ENCODE peak calls at places on chromosomes 3 and 15, in ten cellular contexts. O, T, D, Z, H, V, P, A, C and X are unnamed samples.

GRCh38 chr3:195809796-195810454 is 1.8 kb downstream of the MUC4 start:
- DNase-seq in O (no peak), T (no peak), D (no peak), Z (no peak), H (no peak), V (no peak), P (no peak), A (no peak), C (no peak), X (no peak)

GRCh38 chr15:74172751-74173544 is 562 bp upstream of the ISLR start:
- DNase-seq in O (peak; percentile 43), T (no peak), D (no peak), Z (peak; percentile 90), H (no peak), V (peak; percentile 87), P (no peak), A (no peak), C (peak; percentile 47), X (peak; percentile 93)

GRCh38 chr3:183094711-183095110 is 4.6 kb downstream of the MCCC1 start:
- DNase-seq in O (no peak), T (no peak), D (no peak), Z (no peak), H (no peak), V (no peak), P (no peak), A (no peak), C (no peak), X (no peak)

GRCh38 chr3:126051234-126051633 is 32.7 kb downstream of the SLC41A3 start:
- DNase-seq in O (no peak), T (no peak), D (no peak), Z (no peak), H (no peak), V (no peak), P (no peak), A (no peak), C (no peak), X (no peak)

GRCh38 chr3:67415504-67415903 is 238.9 kb downstream of the SUCLG2 start:
- DNase-seq in O (no peak), T (no peak), D (no peak), Z (no peak), H (no peak), V (no peak), P (no peak), A (no peak), C (no peak), X (no peak)

GRCh38 chr3:44910693-44911092 is 36.3 kb downstream of the TGM4 start:
- DNase-seq in O (no peak), T (no peak), D (no peak), Z (no peak), H (no peak), V (no peak), P (no peak), A (no peak), C (no peak), X (no peak)

GRCh38 chr15:83066761-83067637 is at the start of gene BTBD1:
- DNase-seq in O (peak; percentile 87), T (peak; percentile 95), D (peak; percentile 60), Z (peak; percentile 98), H (peak; percentile 97), V (peak; percentile 89), P (peak; percentile 75), A (peak; percentile 69), C (peak; percentile 95), X (peak; percentile 96)

GRCh38 chr3:9550999-9551398 is 2.6 kb downstream of the LHFPL4 start:
- DNase-seq in O (peak; percentile 25), T (no peak), D (no peak), Z (no peak), H (no peak), V (no peak), P (no peak), A (no peak), C (no peak), X (no peak)

GRCh38 chr3:157261000-157261399 is 101.1 kb upstream of the CCNL1 start:
- DNase-seq in O (no peak), T (no peak), D (no peak), Z (peak; percentile 82), H (no peak), V (no peak), P (no peak), A (no peak), C (no peak), X (no peak)

GRCh38 chr3:56800373-56801150 is 1.2 kb downstream of the ARHGEF3 start:
- DNase-seq in O (no peak), T (no peak), D (no peak), Z (no peak), H (no peak), V (no peak), P (peak; percentile 70), A (no peak), C (no peak), X (no peak)

GRCh38 chr3:161042023-161042501 is 63.1 kb downstream of the B3GALNT1 start:
- DNase-seq in O (no peak), T (no peak), D (no peak), Z (no peak), H (no peak), V (no peak), P (no peak), A (no peak), C (no peak), X (no peak)

GRCh38 chr3:50675179-50676030 is 678 bp downstream of the DOCK3 start:
- DNase-seq in O (peak; percentile 80), T (no peak), D (no peak), Z (no peak), H (peak; percentile 78), V (no peak), P (peak; percentile 20), A (peak; percentile 56), C (peak; percentile 52), X (no peak)

GRCh38 chr3:168186293-168186983 is 90.7 kb upstream of the GOLIM4 start:
- DNase-seq in O (no peak), T (no peak), D (no peak), Z (no peak), H (no peak), V (no peak), P (no peak), A (no peak), C (no peak), X (no peak)

GRCh38 chr15:48437178-48437577 is 105.9 kb downstream of the DUT start:
- DNase-seq in O (no peak), T (no peak), D (no peak), Z (peak; percentile 61), H (no peak), V (no peak), P (no peak), A (no peak), C (no peak), X (no peak)
- H3K27ac ChIP-seq in O (no peak overlapping the region), T (no peak overlapping the region), D (no peak overlapping the region), Z (no peak overlapping the region), H (no peak overlapping the region), V (no peak overlapping the region), P (no peak overlapping the region), A (no peak overlapping the region), C (no peak overlapping the region), X (no peak overlapping the region)

DNA sequence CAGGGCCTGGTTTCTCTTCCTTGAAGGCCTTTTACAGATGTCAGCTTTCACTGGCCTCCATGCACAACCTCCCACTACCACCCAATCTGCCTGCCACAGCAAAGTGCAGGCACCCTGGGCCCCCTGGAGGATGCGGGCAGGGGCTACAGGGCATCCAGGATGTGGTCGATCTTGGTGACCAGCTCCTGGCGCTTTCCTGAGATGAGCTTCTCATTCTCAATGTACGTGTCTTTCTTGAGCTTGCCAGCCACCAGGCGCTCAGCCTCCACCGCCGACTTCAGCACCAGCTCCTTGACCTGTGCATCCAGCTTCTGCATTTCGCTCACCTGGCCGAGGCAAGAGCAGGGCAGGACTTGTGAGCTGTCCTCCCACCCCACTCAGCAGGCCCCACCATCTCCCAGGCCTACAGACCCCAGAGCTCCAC is 30.3 kb downstream of the RPN1 start:
- DNase-seq in O (no peak), T (no peak), D (no peak), Z (no peak), H (no peak), V (no peak), P (no peak), A (no peak), C (no peak), X (no peak)
- H3K36me3 ChIP-seq in O (peaks cover 32% of the 10 kb centered on the region), T (peaks cover 9% of the 10 kb centered on the region), D (peaks cover 39% of the 10 kb centered on the region), Z (peaks cover 38% of the 10 kb centered on the region), H (peaks cover 66% of the 10 kb centered on the region), V (no peaks in the 10 kb centered on the region), P (peaks cover 52% of the 10 kb centered on the region), A (peaks cover 76% of the 10 kb centered on the region), C (no peaks in the 10 kb centered on the region), X (peaks cover 17% of the 10 kb centered on the region)

GRCh38 chr3:193831495-193832455 is 238.8 kb downstream of the OPA1 start:
- DNase-seq in O (no peak), T (no peak), D (peak; percentile 56), Z (no peak), H (no peak), V (no peak), P (no peak), A (no peak), C (no peak), X (no peak)
- H3K27ac ChIP-seq in O (no peak overlapping the region), T (no peak overlapping the region), D (peak overlapping the region; percentile 53), Z (no peak overlapping the region), H (no peak overlapping the region), V (no peak overlapping the region), P (no peak overlapping the region), A (no peak overlapping the region), C (no peak overlapping the region), X (no peak overlapping the region)

DNA sequence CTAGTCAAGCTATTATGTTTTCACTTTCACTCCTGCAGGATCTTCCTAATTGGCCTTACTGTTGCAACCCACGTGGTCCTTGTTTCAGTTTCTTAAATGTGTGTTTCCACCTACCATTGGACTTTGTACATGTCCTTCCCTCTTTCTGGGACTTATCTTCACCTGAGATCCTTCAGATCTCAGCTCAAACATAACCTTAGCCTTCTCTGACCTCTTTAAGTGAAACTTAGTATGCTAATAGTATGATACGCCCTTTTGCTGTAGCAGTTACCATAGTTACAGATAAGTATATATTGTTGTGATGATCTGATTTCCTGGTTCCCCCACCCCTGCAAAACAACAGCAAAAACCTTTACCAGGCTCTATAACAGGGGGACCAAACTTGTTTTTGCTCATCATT is 35.2 kb downstream of the U2SURP start:
- DNase-seq in O (no peak), T (no peak), D (no peak), Z (no peak), H (no peak), V (no peak), P (peak; percentile 54), A (no peak), C (no peak), X (no peak)
- H3K36me3 ChIP-seq in O (peaks cover 53% of the 10 kb centered on the region), T (no peaks in the 10 kb centered on the region), D (no peaks in the 10 kb centered on the region), Z (peaks cover 57% of the 10 kb centered on the region), H (peaks cover 87% of the 10 kb centered on the region), V (no peaks in the 10 kb centered on the region), P (peaks cover 54% of the 10 kb centered on the region), A (peaks cover 100% of the 10 kb centered on the region), C (no peaks in the 10 kb centered on the region), X (peaks cover 42% of the 10 kb centered on the region)

GRCh38 chr3:33173672-33174071 is 44.9 kb downstream of the SUSD5 start:
- DNase-seq in O (no peak), T (no peak), D (no peak), Z (no peak), H (no peak), V (no peak), P (no peak), A (no peak), C (no peak), X (no peak)
- H3K27ac ChIP-seq in O (no peak overlapping the region), T (no peak overlapping the region), D (no peak overlapping the region), Z (no peak overlapping the region), H (no peak overlapping the region), V (no peak overlapping the region), P (no peak overlapping the region), A (no peak overlapping the region), C (no peak overlapping the region), X (peak overlapping the region; percentile 91)